ENCODE peak calls at places on chromosomes 11 and 22, in seven cellular contexts. One of them, this sample, is unnamed. For H3K4me1, the result is how much of the 10 kb centered on the place peaks cover.

GRCh38 chr11:123454796-123455195 is 24.7 kb downstream of the GRAMD1B start:
- DNase-seq in SJSA1: no peak
- DNase-seq in pancreas: no peak
- DNase-seq in neural progenitor cell: no peak
- DNase-seq in right cardiac atrium: no peak
- DNase-seq in HCT116: no peak
- DNase-seq in transverse colon: no peak
- DNase-seq in this sample: no peak

GRCh38 chr11:28819741-28820140 is 711.6 kb downstream of the METTL15 start:
- DNase-seq in SJSA1: no peak
- DNase-seq in pancreas: no peak
- DNase-seq in neural progenitor cell: no peak
- DNase-seq in right cardiac atrium: no peak
- DNase-seq in HCT116: no peak
- DNase-seq in transverse colon: no peak
- DNase-seq in this sample: no peak

GRCh38 chr11:124602193-124602592 is 9.0 kb upstream of the PANX3 start:
- DNase-seq in SJSA1: no peak
- DNase-seq in pancreas: no peak
- DNase-seq in neural progenitor cell: no peak
- DNase-seq in right cardiac atrium: no peak
- DNase-seq in HCT116: peak
- DNase-seq in transverse colon: no peak
- DNase-seq in this sample: no peak

GRCh38 chr11:76770642-76771445 is 12.3 kb upstream of the TSKU start:
- DNase-seq in SJSA1: peak
- DNase-seq in pancreas: no peak
- DNase-seq in neural progenitor cell: peak
- DNase-seq in right cardiac atrium: peak
- DNase-seq in HCT116: no peak
- DNase-seq in transverse colon: peak
- DNase-seq in this sample: peak

GRCh38 chr11:14218728-14219127 is 140.3 kb downstream of the RRAS2 start:
- DNase-seq in SJSA1: no peak
- DNase-seq in pancreas: no peak
- DNase-seq in neural progenitor cell: no peak
- DNase-seq in right cardiac atrium: no peak
- DNase-seq in HCT116: no peak
- DNase-seq in transverse colon: no peak
- DNase-seq in this sample: no peak

GRCh38 chr11:124751391-124751740 is 689 bp downstream of the VSIG2 start:
- DNase-seq in SJSA1: no peak
- DNase-seq in pancreas: no peak
- DNase-seq in neural progenitor cell: no peak
- DNase-seq in right cardiac atrium: no peak
- DNase-seq in HCT116: no peak
- DNase-seq in transverse colon: no peak
- DNase-seq in this sample: no peak

GRCh38 chr22:30969532-30970355 is 679 bp downstream of the TUG1 start:
- DNase-seq in SJSA1: no peak
- DNase-seq in pancreas: no peak
- DNase-seq in neural progenitor cell: no peak
- DNase-seq in right cardiac atrium: no peak
- DNase-seq in HCT116: no peak
- DNase-seq in transverse colon: peak
- DNase-seq in this sample: no peak

GRCh38 chr11:105232021-105232420 is 92.5 kb upstream of the CARD18 start:
- DNase-seq in SJSA1: no peak
- DNase-seq in pancreas: no peak
- DNase-seq in neural progenitor cell: no peak
- DNase-seq in right cardiac atrium: no peak
- DNase-seq in HCT116: no peak
- DNase-seq in transverse colon: no peak
- DNase-seq in this sample: no peak

GRCh38 chr11:47961383-47961782 is 19.0 kb upstream of the PTPRJ start:
- DNase-seq in SJSA1: no peak
- DNase-seq in pancreas: no peak
- DNase-seq in neural progenitor cell: peak
- DNase-seq in right cardiac atrium: no peak
- DNase-seq in HCT116: peak
- DNase-seq in transverse colon: no peak
- DNase-seq in this sample: no peak

GRCh38 chr22:44898236-44898635 is 111.6 kb downstream of the PHF21B start:
- DNase-seq in SJSA1: no peak
- DNase-seq in pancreas: no peak
- DNase-seq in neural progenitor cell: no peak
- DNase-seq in right cardiac atrium: peak
- DNase-seq in HCT116: no peak
- DNase-seq in transverse colon: peak
- DNase-seq in this sample: no peak

GRCh38 chr11:68659158-68659921 is 25.0 kb upstream of the GAL start:
- DNase-seq in SJSA1: peak
- DNase-seq in pancreas: no peak
- DNase-seq in neural progenitor cell: no peak
- DNase-seq in right cardiac atrium: peak
- DNase-seq in HCT116: no peak
- DNase-seq in transverse colon: peak
- DNase-seq in this sample: peak

GRCh38 chr11:6402061-6402470 is 11.8 kb downstream of the SMPD1 start:
- DNase-seq in SJSA1: no peak
- DNase-seq in pancreas: no peak
- DNase-seq in neural progenitor cell: no peak
- DNase-seq in right cardiac atrium: no peak
- DNase-seq in HCT116: no peak
- DNase-seq in transverse colon: no peak
- DNase-seq in this sample: no peak

GRCh38 chr22:46649176-46650077 is 29.2 kb downstream of the GRAMD4 start:
- DNase-seq in SJSA1: no peak
- DNase-seq in pancreas: no peak
- DNase-seq in neural progenitor cell: no peak
- DNase-seq in right cardiac atrium: peak
- DNase-seq in HCT116: no peak
- DNase-seq in transverse colon: no peak
- DNase-seq in this sample: peak

GRCh38 chr11:8566613-8567210 is 27.3 kb downstream of the STK33 start:
- DNase-seq in SJSA1: peak
- DNase-seq in pancreas: no peak
- DNase-seq in neural progenitor cell: peak
- DNase-seq in right cardiac atrium: peak
- DNase-seq in HCT116: peak
- DNase-seq in transverse colon: peak
- DNase-seq in this sample: no peak

GRCh38 chr11:116239247-116239646 is 533.5 kb downstream of the BUD13 start:
- DNase-seq in SJSA1: no peak
- DNase-seq in pancreas: no peak
- DNase-seq in neural progenitor cell: no peak
- DNase-seq in right cardiac atrium: no peak
- DNase-seq in HCT116: no peak
- DNase-seq in transverse colon: no peak
- DNase-seq in this sample: no peak

GRCh38 chr22:28953399-28953798 is 70.0 kb downstream of the ZNRF3 start:
- DNase-seq in SJSA1: no peak
- DNase-seq in pancreas: no peak
- DNase-seq in neural progenitor cell: no peak
- DNase-seq in right cardiac atrium: no peak
- DNase-seq in HCT116: no peak
- DNase-seq in transverse colon: no peak
- DNase-seq in this sample: no peak

GRCh38 chr22:23054531-23055257 is 15.6 kb upstream of the GNAZ start:
- DNase-seq in SJSA1: no peak
- DNase-seq in pancreas: no peak
- DNase-seq in neural progenitor cell: no peak
- DNase-seq in right cardiac atrium: no peak
- DNase-seq in HCT116: no peak
- DNase-seq in transverse colon: no peak
- DNase-seq in this sample: peak

GRCh38 chr11:102709211-102709980 is 3.8 kb upstream of the MMP27 start:
- DNase-seq in SJSA1: no peak
- DNase-seq in pancreas: no peak
- DNase-seq in neural progenitor cell: no peak
- DNase-seq in right cardiac atrium: no peak
- DNase-seq in HCT116: no peak
- DNase-seq in transverse colon: no peak
- DNase-seq in this sample: no peak

GRCh38 chr11:44621784-44622183 is 56.3 kb downstream of the CD82 start:
- DNase-seq in SJSA1: no peak
- DNase-seq in pancreas: no peak
- DNase-seq in neural progenitor cell: no peak
- DNase-seq in right cardiac atrium: peak
- DNase-seq in HCT116: no peak
- DNase-seq in transverse colon: no peak
- DNase-seq in this sample: no peak

GRCh38 chr11:47886096-47886495 is 37.9 kb upstream of the NUP160 start:
- DNase-seq in SJSA1: no peak
- DNase-seq in pancreas: no peak
- DNase-seq in neural progenitor cell: no peak
- DNase-seq in right cardiac atrium: no peak
- DNase-seq in HCT116: no peak
- DNase-seq in transverse colon: no peak
- DNase-seq in this sample: no peak

GRCh38 chr11:44247508-44247907 is 62.4 kb downstream of the ALX4 start:
- DNase-seq in SJSA1: no peak
- DNase-seq in pancreas: no peak
- DNase-seq in neural progenitor cell: no peak
- DNase-seq in right cardiac atrium: no peak
- DNase-seq in HCT116: no peak
- DNase-seq in transverse colon: no peak
- DNase-seq in this sample: no peak

GRCh38 chr11:90874971-90875370 is 652.1 kb upstream of the CHORDC1 start:
- DNase-seq in SJSA1: no peak
- DNase-seq in pancreas: no peak
- DNase-seq in neural progenitor cell: no peak
- DNase-seq in right cardiac atrium: no peak
- DNase-seq in HCT116: no peak
- DNase-seq in transverse colon: no peak
- DNase-seq in this sample: no peak

GRCh38 chr11:266676-267439 is 11.3 kb upstream of the NLRP6 start:
- DNase-seq in SJSA1: no peak
- DNase-seq in pancreas: no peak
- DNase-seq in neural progenitor cell: no peak
- DNase-seq in right cardiac atrium: peak
- DNase-seq in HCT116: no peak
- DNase-seq in transverse colon: no peak
- DNase-seq in this sample: no peak

GRCh38 chr11:91394073-91394717 is 830.4 kb upstream of the FAT3 start:
- DNase-seq in SJSA1: no peak
- DNase-seq in pancreas: no peak
- DNase-seq in neural progenitor cell: no peak
- DNase-seq in right cardiac atrium: no peak
- DNase-seq in HCT116: no peak
- DNase-seq in transverse colon: no peak
- DNase-seq in this sample: no peak

GRCh38 chr22:46737976-46738641 is at the start of gene CERK:
- DNase-seq in SJSA1: peak
- DNase-seq in pancreas: peak
- DNase-seq in neural progenitor cell: peak
- DNase-seq in right cardiac atrium: peak
- DNase-seq in HCT116: no peak
- DNase-seq in transverse colon: peak
- DNase-seq in this sample: peak

DNA sequence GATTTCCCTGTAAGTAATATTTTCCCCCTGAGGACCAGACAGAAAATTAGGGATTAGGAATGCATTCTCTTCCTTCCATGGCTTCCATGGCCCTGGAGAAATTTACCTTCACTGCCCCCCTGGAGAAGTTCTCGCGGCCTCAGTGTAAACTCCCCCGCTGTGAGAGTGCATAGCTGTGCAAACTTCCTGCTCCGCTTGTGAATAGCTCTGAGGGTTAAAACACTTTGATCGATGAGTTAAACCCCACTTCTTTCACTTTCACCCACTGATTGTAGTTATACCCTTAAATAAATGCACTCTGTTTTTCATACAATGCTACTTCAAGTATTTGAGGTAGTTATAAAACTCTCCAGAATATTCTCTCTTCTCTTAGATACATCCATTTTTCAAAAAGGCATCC is 190.8 kb downstream of the DSCAML1 start:
- DNase-seq in SJSA1: no peak
- DNase-seq in pancreas: no peak
- DNase-seq in neural progenitor cell: no peak
- DNase-seq in right cardiac atrium: no peak
- DNase-seq in HCT116: no peak
- DNase-seq in transverse colon: no peak
- DNase-seq in this sample: no peak
- H3K27ac ChIP-seq in SJSA1: no peak
- H3K27ac ChIP-seq in pancreas: no peak
- H3K27ac ChIP-seq in neural progenitor cell: no peak
- H3K27ac ChIP-seq in right cardiac atrium: no peak
- H3K27ac ChIP-seq in HCT116: no peak
- H3K27ac ChIP-seq in transverse colon: no peak
- H3K27ac ChIP-seq in this sample: no peak

DNA sequence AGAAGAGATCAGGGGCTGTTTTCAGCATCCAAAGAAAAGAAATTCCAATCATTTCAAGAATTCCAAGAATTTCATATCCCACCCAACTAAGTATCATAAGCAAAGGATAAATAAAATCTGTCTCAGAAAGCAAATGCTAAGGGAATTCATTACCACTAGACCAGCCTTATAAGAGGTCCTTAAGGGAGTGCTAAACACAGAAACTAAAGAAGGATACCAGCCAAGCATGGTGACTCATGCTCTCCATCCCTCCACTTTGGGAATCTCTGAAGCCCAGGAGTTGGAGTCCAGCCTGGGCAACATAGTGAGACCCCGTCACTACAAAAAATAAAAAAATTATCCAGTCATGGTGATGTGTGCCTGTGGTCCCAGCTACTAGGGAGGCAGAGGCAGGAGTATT is 17.8 kb downstream of the FADD start:
- DNase-seq in SJSA1: peak
- DNase-seq in pancreas: no peak
- DNase-seq in neural progenitor cell: no peak
- DNase-seq in right cardiac atrium: no peak
- DNase-seq in HCT116: no peak
- DNase-seq in transverse colon: no peak
- DNase-seq in this sample: no peak
- H3K4me1 ChIP-seq in SJSA1: under half
- H3K4me1 ChIP-seq in pancreas: under half
- H3K4me1 ChIP-seq in neural progenitor cell: under half
- H3K4me1 ChIP-seq in right cardiac atrium: under half
- H3K4me1 ChIP-seq in HCT116: under half
- H3K4me1 ChIP-seq in transverse colon: under half
- H3K4me1 ChIP-seq in this sample: under half

GRCh38 chr11:65588199-65589054 is 7.2 kb downstream of the KCNK7 start:
- DNase-seq in SJSA1: peak
- DNase-seq in pancreas: peak
- DNase-seq in neural progenitor cell: peak
- DNase-seq in right cardiac atrium: peak
- DNase-seq in HCT116: no peak
- DNase-seq in transverse colon: peak
- DNase-seq in this sample: no peak
- H3K4me3 ChIP-seq in SJSA1: no peak
- H3K4me3 ChIP-seq in pancreas: no peak
- H3K4me3 ChIP-seq in neural progenitor cell: no peak
- H3K4me3 ChIP-seq in right cardiac atrium: no peak
- H3K4me3 ChIP-seq in HCT116: no peak
- H3K4me3 ChIP-seq in transverse colon: no peak
- H3K4me3 ChIP-seq in this sample: no peak

DNA sequence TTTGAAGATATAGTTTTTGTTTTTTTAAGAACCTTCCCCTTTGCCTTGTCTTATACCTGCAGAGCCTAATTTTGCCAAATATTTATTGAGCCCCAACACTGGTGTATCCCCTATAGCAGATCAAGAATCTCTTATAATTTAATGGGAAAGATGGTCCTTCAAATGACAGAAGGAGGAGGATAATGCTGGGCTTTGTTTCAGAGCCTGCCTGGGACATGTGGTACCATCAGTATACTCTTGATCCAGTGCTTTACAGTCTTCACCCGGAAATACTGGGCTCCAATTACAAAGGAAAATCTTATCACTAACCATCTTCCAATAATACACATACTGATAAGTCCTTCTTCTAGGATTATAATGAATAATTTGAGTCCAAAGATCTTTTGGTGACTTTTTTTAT is 84.7 kb downstream of the GAB2 start:
- DNase-seq in SJSA1: no peak
- DNase-seq in pancreas: no peak
- DNase-seq in neural progenitor cell: no peak
- DNase-seq in right cardiac atrium: no peak
- DNase-seq in HCT116: no peak
- DNase-seq in transverse colon: no peak
- DNase-seq in this sample: no peak
- H3K27ac ChIP-seq in SJSA1: no peak
- H3K27ac ChIP-seq in pancreas: no peak
- H3K27ac ChIP-seq in neural progenitor cell: no peak
- H3K27ac ChIP-seq in right cardiac atrium: no peak
- H3K27ac ChIP-seq in HCT116: no peak
- H3K27ac ChIP-seq in transverse colon: no peak
- H3K27ac ChIP-seq in this sample: no peak